ENCODE peak calls at places on chromosomes 13 and 19, in eight cellular contexts. X is tibial artery, B is progenitor cell of endocrine pancreas, V is GM13977, M is upper lobe of right lung, E is lower lobe of right lung, A is nephron progenitor cell, Q is colonic mucosa. U is an unnamed sample.

GRCh38 chr19:40392894-40393517 is 3.0 kb upstream of the HIPK4 start:
- DNase-seq in X (no peak), B (no peak), V (no peak), M (peak), E (peak), A (no peak), Q (peak), U (no peak)

GRCh38 chr19:10871711-10872550 is 578 bp downstream of the CARM1 start:
- DNase-seq in X (peak), B (peak), V (peak), M (peak), E (peak), A (peak), Q (peak), U (no peak)

GRCh38 chr13:95607363-95607762 is 37.1 kb downstream of the DZIP1 start:
- DNase-seq in X (no peak), B (no peak), V (no peak), M (no peak), E (no peak), A (no peak), Q (no peak), U (no peak)

GRCh38 chr19:54299126-54299498 is 13.9 kb downstream of the LILRA5 start:
- DNase-seq in X (no peak), B (no peak), V (no peak), M (no peak), E (no peak), A (no peak), Q (no peak), U (no peak)

GRCh38 chr19:44345969-44346368 is 10.5 kb downstream of the ZNF112 start:
- DNase-seq in X (no peak), B (no peak), V (no peak), M (no peak), E (no peak), A (no peak), Q (no peak), U (no peak)

GRCh38 chr13:40026174-40026585 is 370.7 kb downstream of the COG6 start:
- DNase-seq in X (no peak), B (no peak), V (peak), M (no peak), E (no peak), A (no peak), Q (no peak), U (peak)

GRCh38 chr13:51781246-51782022 is 22.5 kb downstream of the DHRS12 start:
- DNase-seq in X (no peak), B (no peak), V (peak), M (no peak), E (no peak), A (no peak), Q (no peak), U (peak)

GRCh38 chr19:3125900-3126524 is 9.8 kb upstream of the GNA15 start:
- DNase-seq in X (peak), B (peak), V (peak), M (peak), E (peak), A (peak), Q (peak), U (peak)

GRCh38 chr13:90485441-90485840 is 862.0 kb upstream of the MIR17HG start:
- DNase-seq in X (no peak), B (no peak), V (no peak), M (no peak), E (no peak), A (no peak), Q (no peak), U (no peak)

GRCh38 chr19:30073152-30074000 is 131.3 kb downstream of the URI1 start:
- DNase-seq in X (peak), B (no peak), V (no peak), M (peak), E (peak), A (no peak), Q (no peak), U (no peak)

GRCh38 chr19:54674021-54674617 is 11.3 kb downstream of the LILRB4 start:
- DNase-seq in X (no peak), B (no peak), V (peak), M (no peak), E (no peak), A (no peak), Q (no peak), U (peak)

GRCh38 chr19:38721977-38722773 is 22.1 kb downstream of the CAPN12 start:
- DNase-seq in X (no peak), B (peak), V (no peak), M (no peak), E (no peak), A (no peak), Q (no peak), U (no peak)

GRCh38 chr13:50651916-50652315 is 191.6 kb downstream of the DLEU7 start:
- DNase-seq in X (no peak), B (no peak), V (no peak), M (no peak), E (no peak), A (no peak), Q (no peak), U (no peak)

GRCh38 chr19:45404557-45405434 is at the start of gene PPP1R13L:
- DNase-seq in X (peak), B (peak), V (peak), M (peak), E (peak), A (peak), Q (peak), U (peak)

GRCh38 chr13:24741016-24741662 is 22.8 kb upstream of the RNF17 start:
- DNase-seq in X (no peak), B (no peak), V (no peak), M (no peak), E (no peak), A (no peak), Q (no peak), U (peak)

GRCh38 chr19:33194884-33195710 is 967 bp downstream of the LRP3 start:
- DNase-seq in X (no peak), B (no peak), V (no peak), M (peak), E (no peak), A (peak), Q (peak), U (no peak)

GRCh38 chr13:98284677-98285076 is 107.6 kb upstream of the RNF113B start:
- DNase-seq in X (no peak), B (no peak), V (no peak), M (no peak), E (no peak), A (no peak), Q (no peak), U (no peak)

GRCh38 chr13:84400711-84401110 is 518.4 kb upstream of the SLITRK1 start:
- DNase-seq in X (no peak), B (no peak), V (no peak), M (no peak), E (no peak), A (no peak), Q (no peak), U (no peak)

GRCh38 chr13:51894239-51894638 is 32.5 kb downstream of the CCDC70 start:
- DNase-seq in X (no peak), B (no peak), V (no peak), M (no peak), E (no peak), A (no peak), Q (no peak), U (no peak)

GRCh38 chr19:8573316-8573715 is 3.9 kb downstream of the MYO1F start:
- DNase-seq in X (no peak), B (no peak), V (no peak), M (no peak), E (no peak), A (no peak), Q (no peak), U (no peak)

GRCh38 chr19:3403489-3404323 is 37.3 kb downstream of the NFIC start:
- DNase-seq in X (peak), B (no peak), V (no peak), M (peak), E (peak), A (no peak), Q (peak), U (no peak)

GRCh38 chr13:40613192-40613818 is 53.1 kb downstream of the FOXO1 start:
- DNase-seq in X (no peak), B (no peak), V (peak), M (no peak), E (no peak), A (no peak), Q (peak), U (peak)

GRCh38 chr19:34404109-34404909 is at the start of gene PDCD2L:
- DNase-seq in X (peak), B (peak), V (peak), M (peak), E (peak), A (peak), Q (peak), U (peak)

GRCh38 chr19:14005381-14006084 is 587 bp downstream of the RFX1 start:
- DNase-seq in X (peak), B (peak), V (peak), M (peak), E (peak), A (peak), Q (peak), U (peak)

GRCh38 chr13:110953416-110953815 is 38.5 kb upstream of the ANKRD10 start:
- DNase-seq in X (no peak), B (no peak), V (no peak), M (no peak), E (no peak), A (no peak), Q (no peak), U (peak)

GRCh38 chr13:113023217-113023597 is 54.2 kb downstream of the MCF2L start:
- DNase-seq in X (no peak), B (no peak), V (no peak), M (no peak), E (no peak), A (no peak), Q (no peak), U (no peak)

GRCh38 chr13:47564041-47564440 is 437.0 kb downstream of the SUCLA2 start:
- DNase-seq in X (no peak), B (peak), V (no peak), M (no peak), E (no peak), A (peak), Q (no peak), U (no peak)

GRCh38 chr19:28446511-28446910 is 766.4 kb downstream of the UQCRFS1 start:
- DNase-seq in X (no peak), B (no peak), V (no peak), M (no peak), E (no peak), A (no peak), Q (no peak), U (no peak)

GRCh38 chr19:35816846-35817245 is 4.2 kb upstream of the PRODH2 start:
- DNase-seq in X (no peak), B (no peak), V (no peak), M (no peak), E (no peak), A (no peak), Q (no peak), U (no peak)

GRCh38 chr19:52734340-52734892 is 428 bp downstream of the ZNF611 start:
- DNase-seq in X (no peak), B (no peak), V (peak), M (no peak), E (no peak), A (peak), Q (no peak), U (peak)

DNA sequence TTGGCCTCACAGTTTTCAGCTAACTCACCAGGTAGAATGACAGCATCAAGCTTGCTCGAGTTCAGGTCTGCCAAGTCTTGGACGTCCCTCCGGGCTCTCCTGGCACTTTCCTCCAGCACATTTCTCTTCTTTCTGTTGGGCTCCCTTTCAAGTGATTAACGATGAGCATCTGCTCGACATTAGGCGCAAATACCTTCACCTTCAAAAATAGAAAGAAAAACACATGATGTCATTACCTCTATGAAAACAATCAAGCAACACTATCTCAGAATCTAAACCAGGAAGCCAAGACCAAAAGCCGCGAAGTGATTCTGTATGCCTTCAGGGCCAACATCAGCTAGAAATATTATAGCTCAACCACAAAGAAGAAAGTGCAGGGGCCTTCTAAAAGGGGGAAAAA is 15.4 kb upstream of the CLN5 start:
- DNase-seq in X (no peak), B (no peak), V (no peak), M (no peak), E (no peak), A (no peak), Q (no peak), U (no peak)
- TF ChIP-seq CTCF in X (no peak), B (no peak), V (no peak), M (no peak), E (no peak), A (no peak), Q (no peak), U (no peak)

GRCh38 chr13:94345374-94346195 is 133.9 kb downstream of the DCT start:
- DNase-seq in X (no peak), B (no peak), V (no peak), M (no peak), E (no peak), A (no peak), Q (no peak), U (no peak)
- TF ChIP-seq CTCF in X (no peak), B (no peak), V (no peak), M (no peak), E (no peak), A (no peak), Q (no peak), U (no peak)

GRCh38 chr19:31527443-31527842 is 178.2 kb upstream of the TSHZ3 start:
- DNase-seq in X (no peak), B (no peak), V (no peak), M (no peak), E (no peak), A (no peak), Q (no peak), U (no peak)

GRCh38 chr19:31525610-31526147 is 176.4 kb upstream of the TSHZ3 start:
- DNase-seq in X (no peak), B (no peak), V (no peak), M (no peak), E (no peak), A (no peak), Q (no peak), U (no peak)

GRCh38 chr19:31529121-31529520 is 179.9 kb upstream of the TSHZ3 start:
- DNase-seq in X (no peak), B (no peak), V (no peak), M (no peak), E (no peak), A (no peak), Q (no peak), U (no peak)

GRCh38 chr19:31530781-31531180 is 181.5 kb upstream of the TSHZ3 start:
- DNase-seq in X (no peak), B (no peak), V (no peak), M (no peak), E (no peak), A (no peak), Q (no peak), U (no peak)

DNA sequence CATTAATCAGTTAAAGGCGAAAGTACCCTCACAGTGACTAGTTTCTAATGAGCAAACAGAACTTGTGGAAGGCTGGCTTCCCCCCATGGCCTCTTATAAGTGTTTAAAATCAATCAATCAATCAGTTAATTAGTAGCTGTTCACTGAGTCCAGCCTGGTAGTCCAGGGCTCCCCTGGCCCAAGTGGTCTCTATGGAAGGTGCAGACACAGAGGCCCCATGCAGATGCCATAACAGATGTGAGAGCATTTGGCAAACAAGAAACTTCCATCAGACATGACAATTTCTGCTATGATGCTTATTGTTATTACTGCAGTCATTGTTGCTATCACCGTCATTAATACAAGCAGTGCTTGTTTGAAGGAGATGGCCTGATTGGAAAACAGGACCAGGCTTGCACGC is 179.0 kb upstream of the TSHZ3 start:
- DNase-seq in X (no peak), B (no peak), V (no peak), M (no peak), E (no peak), A (no peak), Q (no peak), U (no peak)
- TF ChIP-seq CTCF in X (no peak), B (no peak), V (no peak), M (no peak), E (no peak), A (no peak), Q (no peak), U (no peak)

GRCh38 chr13:23634897-23635296 is 64.7 kb downstream of the TNFRSF19 start:
- DNase-seq in X (no peak), B (no peak), V (no peak), M (no peak), E (no peak), A (no peak), Q (no peak), U (no peak)
- TF ChIP-seq CTCF in X (no peak), B (peak), V (no peak), M (no peak), E (no peak), A (no peak), Q (no peak), U (no peak)

GRCh38 chr13:61884830-61885229 is 469.2 kb upstream of the PCDH20 start:
- DNase-seq in X (no peak), B (no peak), V (no peak), M (no peak), E (no peak), A (no peak), Q (no peak), U (no peak)

GRCh38 chr13:61874970-61875579 is 459.4 kb upstream of the PCDH20 start:
- DNase-seq in X (no peak), B (no peak), V (no peak), M (no peak), E (no peak), A (no peak), Q (no peak), U (no peak)

GRCh38 chr13:61880576-61881283 is 465.1 kb upstream of the PCDH20 start:
- DNase-seq in X (no peak), B (no peak), V (peak), M (no peak), E (no peak), A (peak), Q (no peak), U (peak)
- TF ChIP-seq CTCF in X (no peak), B (peak), V (peak), M (peak), E (peak), A (peak), Q (no peak), U (peak)

GRCh38 chr13:22060187-22060586 is 389.3 kb downstream of the FGF9 start:
- DNase-seq in X (no peak), B (no peak), V (no peak), M (no peak), E (no peak), A (no peak), Q (no peak), U (no peak)
- TF ChIP-seq CTCF in X (no peak), B (no peak), V (no peak), M (no peak), E (no peak), A (no peak), Q (no peak), U (no peak)

GRCh38 chr19:6414793-6415591 is 9.6 kb downstream of the KHSRP start:
- DNase-seq in X (no peak), B (no peak), V (peak), M (no peak), E (no peak), A (no peak), Q (no peak), U (no peak)
- TF ChIP-seq CTCF in X (no peak), B (no peak), V (no peak), M (no peak), E (no peak), A (no peak), Q (no peak), U (no peak)

GRCh38 chr13:53151692-53152421 is 123.2 kb downstream of the OLFM4 start:
- DNase-seq in X (no peak), B (peak), V (peak), M (no peak), E (no peak), A (peak), Q (peak), U (peak)
- TF ChIP-seq CTCF in X (peak), B (peak), V (peak), M (peak), E (peak), A (peak), Q (peak), U (peak)

U was measured in GM10248.